ENCODE peak calls at places on chromosomes 4 and X, in seven cellular contexts. S is effector memory CD4-positive, alpha-beta T cell; L is dorsolateral prefrontal cortex; M is CD4-positive, CD25-positive, alpha-beta regulatory T cell; D is neural progenitor cell; Y is substantia nigra; U is uterus. I is an unnamed sample.

GRCh38 chrX:39782276-39782675 is 315.5 kb downstream of the BCOR start:
- DNase-seq in M (no peak), Y (no peak), S (no peak), U (no peak), D (peak; percentile 23), L (no peak), I (no peak)

GRCh38 chr4:112060212-112060611 is 85.0 kb upstream of the FAM241A start:
- DNase-seq in M (peak; percentile 10), Y (no peak), U (no peak), S (no peak), D (peak; percentile 52), L (no peak), I (no peak)

GRCh38 chr4:40628888-40629287 is 776 bp downstream of the RBM47 start:
- DNase-seq in L (no peak), D (no peak), U (no peak), Y (no peak), S (no peak), M (no peak), I (no peak)

GRCh38 chr4:147933316-147933715 is 201.4 kb downstream of the ARHGAP10 start:
- DNase-seq in Y (no peak), U (no peak), L (no peak), M (peak; percentile 13), S (peak; percentile 2), D (peak; percentile 18), I (no peak)

GRCh38 chr4:41683321-41683720 is 65.2 kb downstream of the PHOX2B start:
- DNase-seq in Y (no peak), S (no peak), U (no peak), M (no peak), D (no peak), L (no peak), I (no peak)

GRCh38 chrX:15619053-15619772 is 18.5 kb upstream of the ACE2 start:
- DNase-seq in U (no peak), D (no peak), S (no peak), Y (no peak), M (no peak), L (no peak), I (no peak)

GRCh38 chr4:57993934-57994333 is 883.7 kb upstream of the IGFBP7 start:
- DNase-seq in U (no peak), D (no peak), Y (no peak), M (no peak), S (no peak), L (no peak), I (no peak)

GRCh38 chr4:186760576-186760975 is 36.9 kb upstream of the FAT1 start:
- DNase-seq in L (no peak), S (no peak), D (no peak), Y (no peak), M (no peak), U (no peak), I (no peak)

GRCh38 chr4:181294421-181294820 is 948.8 kb upstream of the TENM3 start:
- DNase-seq in M (no peak), U (no peak), L (no peak), D (no peak), S (no peak), Y (no peak), I (no peak)

GRCh38 chrX:150766351-150767044 is 73.3 kb downstream of the MTMR1 start:
- DNase-seq in Y (no peak), D (no peak), S (no peak), M (no peak), U (no peak), L (no peak), I (no peak)

GRCh38 chr4:78772526-78773084 is 3.5 kb upstream of the BMP2K start:
- DNase-seq in S (no peak), U (no peak), L (no peak), Y (no peak), M (no peak), D (no peak), I (no peak)
- H3K27ac ChIP-seq in S (no peak overlapping the region), U (no peak overlapping the region), L (no peak overlapping the region), Y (no peak overlapping the region), M (no peak overlapping the region), D (no peak overlapping the region), I (no peak overlapping the region)

GRCh38 chr4:139763205-139763604 is 97.6 kb downstream of the MGST2 start:
- DNase-seq in M (no peak), D (peak; percentile 32), L (peak; percentile 60), Y (no peak), U (no peak), S (no peak), I (no peak)
- H3K27ac ChIP-seq in M (no peak overlapping the region), D (no peak overlapping the region), L (peak overlapping the region; percentile 66), Y (no peak overlapping the region), U (peak overlapping the region; percentile 47), S (no peak overlapping the region), I (peak overlapping the region; percentile 90)

GRCh38 chrX:9530848-9531274 is 66.0 kb downstream of the TBL1X start:
- DNase-seq in S (peak; percentile 6), Y (peak; percentile 28), D (peak; percentile 92), U (peak; percentile 75), M (peak; percentile 81), L (peak; percentile 58), I (peak; percentile 72)
- H3K27ac ChIP-seq in S (no peak overlapping the region), Y (no peak overlapping the region), D (peak overlapping the region; percentile 77), U (no peak overlapping the region), M (no peak overlapping the region), L (no peak overlapping the region), I (no peak overlapping the region)

GRCh38 chr4:1684756-1685603 is 867 bp upstream of the FAM53A start:
- DNase-seq in U (peak; percentile 24), Y (no peak), M (no peak), D (no peak), L (peak; percentile 27), S (no peak), I (no peak)

GRCh38 chr4:1682860-1683259 is 1.3 kb downstream of the FAM53A start:
- DNase-seq in M (no peak), S (no peak), U (no peak), Y (no peak), L (peak; percentile 18), D (peak; percentile 52), I (no peak)

GRCh38 chr4:1683371-1683902 is 676 bp downstream of the FAM53A start:
- DNase-seq in S (peak; percentile 8), M (peak; percentile 49), U (peak; percentile 58), L (peak; percentile 31), D (no peak), Y (no peak), I (no peak)

GRCh38 chr4:1685604-1686150 is 1.6 kb upstream of the FAM53A start:
- DNase-seq in S (no peak), L (peak; percentile 24), D (no peak), U (no peak), Y (no peak), M (no peak), I (no peak)

GRCh38 chr4:1683903-1684755 is at the start of gene FAM53A:
- DNase-seq in Y (peak; percentile 83), U (peak; percentile 94), S (peak; percentile 87), D (peak; percentile 96), M (peak; percentile 87), L (peak; percentile 85), I (peak; percentile 96)
- H3K27ac ChIP-seq in Y (peak within 1 kb of the TSS; percentile 79), U (peak within 1 kb of the TSS; percentile 82), S (peak within 1 kb of the TSS; percentile 26), D (no peak within 1 kb of the TSS), M (peak within 1 kb of the TSS; percentile 57), L (peak within 1 kb of the TSS; percentile 77), I (peak within 1 kb of the TSS; percentile 67)

GRCh38 chr4:154807042-154807630 is 26.1 kb downstream of the RBM46 start:
- DNase-seq in S (no peak), U (no peak), Y (no peak), D (peak; percentile 4), M (peak; percentile 32), L (no peak), I (no peak)
- H3K27ac ChIP-seq in S (no peak overlapping the region), U (no peak overlapping the region), Y (no peak overlapping the region), D (no peak overlapping the region), M (no peak overlapping the region), L (no peak overlapping the region), I (no peak overlapping the region)

I was measured in heart right ventricle.